ENCODE peak calls at places on chromosomes 2 and 18, in four cellular contexts. One of them, this sample, is unnamed.

GRCh38 chr2:64228126-64228678 is 84.0 kb upstream of the PELI1 start:
- DNase-seq in K562: peak
- DNase-seq in HepG2: peak
- DNase-seq in GM12878: peak
- DNase-seq in this sample: peak

GRCh38 chr2:28390857-28391563 is 1.6 kb upstream of the FOSL2 start:
- DNase-seq in K562: peak
- DNase-seq in GM12878: no peak
- DNase-seq in HepG2: no peak
- DNase-seq in this sample: peak

GRCh38 chr2:95333888-95334338 is 36.8 kb downstream of the KCNIP3 start:
- DNase-seq in HepG2: no peak
- DNase-seq in K562: no peak
- DNase-seq in GM12878: no peak
- DNase-seq in this sample: no peak

GRCh38 chr2:120227111-120227991 is 4.2 kb upstream of the TMEM185B start:
- DNase-seq in K562: peak
- DNase-seq in GM12878: no peak
- DNase-seq in HepG2: peak
- DNase-seq in this sample: no peak

GRCh38 chr2:157887946-157888345 is 11.8 kb upstream of the ACVR1 start:
- DNase-seq in HepG2: no peak
- DNase-seq in K562: no peak
- DNase-seq in GM12878: no peak
- DNase-seq in this sample: no peak

GRCh38 chr2:19649785-19650380 is 251.9 kb downstream of the TTC32 start:
- DNase-seq in K562: no peak
- DNase-seq in HepG2: no peak
- DNase-seq in GM12878: no peak
- DNase-seq in this sample: no peak

GRCh38 chr18:65750421-65751144 is at the start of gene CDH7:
- DNase-seq in HepG2: no peak
- DNase-seq in GM12878: no peak
- DNase-seq in K562: no peak
- DNase-seq in this sample: peak

GRCh38 chr2:232028631-232029030 is 67.1 kb downstream of the DIS3L2 start:
- DNase-seq in K562: no peak
- DNase-seq in GM12878: no peak
- DNase-seq in HepG2: no peak
- DNase-seq in this sample: no peak

GRCh38 chr2:36438454-36438977 is 82.9 kb downstream of the CRIM1 start:
- DNase-seq in GM12878: no peak
- DNase-seq in K562: no peak
- DNase-seq in HepG2: no peak
- DNase-seq in this sample: no peak

GRCh38 chr2:63059434-63060078 is 8.9 kb downstream of the OTX1 start:
- DNase-seq in K562: no peak
- DNase-seq in HepG2: no peak
- DNase-seq in GM12878: no peak
- DNase-seq in this sample: peak

GRCh38 chr18:49911414-49911813 is 98.1 kb upstream of the ACAA2 start:
- DNase-seq in HepG2: peak
- DNase-seq in K562: no peak
- DNase-seq in GM12878: no peak
- DNase-seq in this sample: no peak

GRCh38 chr2:70258532-70258875 is 567 bp downstream of the PCYOX1 start:
- DNase-seq in GM12878: no peak
- DNase-seq in K562: peak
- DNase-seq in HepG2: peak
- DNase-seq in this sample: peak

GRCh38 chr2:202142540-202142939 is 69.5 kb downstream of the KIAA2012 start:
- DNase-seq in GM12878: no peak
- DNase-seq in K562: no peak
- DNase-seq in HepG2: no peak
- DNase-seq in this sample: no peak

GRCh38 chr2:56749152-56749752 is 565.5 kb downstream of the CCDC85A start:
- DNase-seq in HepG2: peak
- DNase-seq in GM12878: no peak
- DNase-seq in K562: peak
- DNase-seq in this sample: no peak

GRCh38 chr2:24359701-24360049 is 661 bp downstream of the ITSN2 start:
- DNase-seq in GM12878: no peak
- DNase-seq in K562: peak
- DNase-seq in HepG2: no peak
- DNase-seq in this sample: no peak

GRCh38 chr2:55232084-55232862 is at the start of the genes CLHC1 and RPS27A:
- DNase-seq in HepG2: peak
- DNase-seq in K562: peak
- DNase-seq in GM12878: peak
- DNase-seq in this sample: peak

GRCh38 chr2:55361465-55362189 is 58.0 kb downstream of the CCDC88A start:
- DNase-seq in K562: no peak
- DNase-seq in HepG2: no peak
- DNase-seq in GM12878: peak
- DNase-seq in this sample: no peak

GRCh38 chr2:46697830-46698323 is 217.7 kb downstream of the MCFD2 start:
- DNase-seq in HepG2: peak
- DNase-seq in K562: peak
- DNase-seq in GM12878: no peak
- DNase-seq in this sample: no peak

GRCh38 chr18:73881396-73881795 is 266.2 kb downstream of the FBXO15 start:
- DNase-seq in GM12878: no peak
- DNase-seq in K562: no peak
- DNase-seq in HepG2: no peak
- DNase-seq in this sample: no peak

GRCh38 chr2:192087398-192087958 is 107.3 kb downstream of the TMEFF2 start:
- DNase-seq in HepG2: no peak
- DNase-seq in GM12878: no peak
- DNase-seq in K562: no peak
- DNase-seq in this sample: no peak

GRCh38 chr18:13587001-13587400 is 139.4 kb downstream of the FAM210A start:
- DNase-seq in HepG2: no peak
- DNase-seq in GM12878: no peak
- DNase-seq in K562: no peak
- DNase-seq in this sample: no peak

GRCh38 chr2:222833410-222833809 is 27.4 kb upstream of the ACSL3 start:
- DNase-seq in K562: no peak
- DNase-seq in GM12878: no peak
- DNase-seq in HepG2: no peak
- DNase-seq in this sample: no peak

GRCh38 chr2:146940016-146940685 is 904.7 kb upstream of the ACVR2A start:
- DNase-seq in HepG2: no peak
- DNase-seq in K562: no peak
- DNase-seq in GM12878: no peak
- DNase-seq in this sample: no peak

GRCh38 chr18:32530947-32531651 is 60.4 kb upstream of the GAREM1 start:
- DNase-seq in GM12878: no peak
- DNase-seq in HepG2: no peak
- DNase-seq in K562: no peak
- DNase-seq in this sample: no peak

GRCh38 chr2:100876231-100876860 is 56.4 kb downstream of the NPAS2 start:
- DNase-seq in K562: no peak
- DNase-seq in HepG2: no peak
- DNase-seq in GM12878: no peak
- DNase-seq in this sample: no peak

GRCh38 chr2:131517106-131517831 is 10.4 kb upstream of the CCDC74A start:
- DNase-seq in GM12878: no peak
- DNase-seq in HepG2: no peak
- DNase-seq in K562: no peak
- DNase-seq in this sample: no peak

GRCh38 chr18:23568265-23568664 is 18.0 kb downstream of the NPC1 start:
- DNase-seq in HepG2: no peak
- DNase-seq in GM12878: no peak
- DNase-seq in K562: no peak
- DNase-seq in this sample: no peak

GRCh38 chr2:110679337-110679707 is 1.5 kb upstream of the BUB1 start:
- DNase-seq in GM12878: no peak
- DNase-seq in HepG2: no peak
- DNase-seq in K562: peak
- DNase-seq in this sample: no peak

GRCh38 chr2:69579561-69579960 is 64.0 kb downstream of the AAK1 start:
- DNase-seq in GM12878: no peak
- DNase-seq in HepG2: no peak
- DNase-seq in K562: no peak
- DNase-seq in this sample: no peak

GRCh38 chr2:165777522-165778186 is 16.4 kb downstream of the GALNT3 start:
- DNase-seq in K562: no peak
- DNase-seq in HepG2: no peak
- DNase-seq in GM12878: no peak
- DNase-seq in this sample: no peak

GRCh38 chr2:119694470-119694993 is 15.5 kb downstream of the TMEM177 start:
- DNase-seq in GM12878: no peak
- DNase-seq in HepG2: no peak
- DNase-seq in K562: no peak
- DNase-seq in this sample: no peak

GRCh38 chr2:188978291-188979081 is 4.3 kb downstream of the COL3A1 start:
- DNase-seq in GM12878: peak
- DNase-seq in K562: no peak
- DNase-seq in HepG2: peak
- DNase-seq in this sample: no peak

GRCh38 chr2:84939426-84940087 is 31.4 kb upstream of the KCMF1 start:
- DNase-seq in K562: no peak
- DNase-seq in GM12878: peak
- DNase-seq in HepG2: no peak
- DNase-seq in this sample: no peak

GRCh38 chr2:165691615-165692014 is 102.4 kb downstream of the GALNT3 start:
- DNase-seq in K562: peak
- DNase-seq in GM12878: no peak
- DNase-seq in HepG2: no peak
- DNase-seq in this sample: peak

GRCh38 chr2:65918760-65919187 is 486.4 kb upstream of the SPRED2 start:
- DNase-seq in HepG2: peak
- DNase-seq in GM12878: no peak
- DNase-seq in K562: peak
- DNase-seq in this sample: no peak

GRCh38 chr2:239198221-239198620 is 202.6 kb downstream of the HDAC4 start:
- DNase-seq in K562: no peak
- DNase-seq in HepG2: no peak
- DNase-seq in GM12878: no peak
- DNase-seq in this sample: no peak

GRCh38 chr2:150376627-150377335 is 110.7 kb downstream of the RND3 start:
- DNase-seq in HepG2: peak
- DNase-seq in GM12878: no peak
- DNase-seq in K562: no peak
- DNase-seq in this sample: peak

GRCh38 chr2:40814621-40815020 is 362.7 kb upstream of the SLC8A1 start:
- DNase-seq in GM12878: no peak
- DNase-seq in HepG2: no peak
- DNase-seq in K562: no peak
- DNase-seq in this sample: no peak

GRCh38 chr18:8797206-8797605 is 91.8 kb downstream of the MTCL1 start:
- DNase-seq in GM12878: no peak
- DNase-seq in K562: no peak
- DNase-seq in HepG2: peak
- DNase-seq in this sample: no peak

GRCh38 chr2:212536385-212537310 is 2.0 kb downstream of the ERBB4 start:
- DNase-seq in HepG2: no peak
- DNase-seq in GM12878: no peak
- DNase-seq in K562: no peak
- DNase-seq in this sample: peak
- TF ChIP-seq ATF2 in HepG2: no peak
- TF ChIP-seq ATF2 in GM12878: no peak
- TF ChIP-seq ATF2 in K562: no peak
- TF ChIP-seq ATF2 in this sample: no peak

GRCh38 chr2:236179653-236180500 is 11.7 kb upstream of the GBX2 start:
- DNase-seq in K562: no peak
- DNase-seq in HepG2: no peak
- DNase-seq in GM12878: no peak
- DNase-seq in this sample: peak

GRCh38 chr2:236177967-236178909 is 10.1 kb upstream of the GBX2 start:
- DNase-seq in K562: peak
- DNase-seq in HepG2: peak
- DNase-seq in GM12878: no peak
- DNase-seq in this sample: peak

GRCh38 chr2:236180501-236180816 is 12.3 kb upstream of the GBX2 start:
- DNase-seq in HepG2: no peak
- DNase-seq in GM12878: no peak
- DNase-seq in K562: no peak
- DNase-seq in this sample: no peak

GRCh38 chr2:236178921-236179652 is 10.9 kb upstream of the GBX2 start:
- DNase-seq in K562: no peak
- DNase-seq in HepG2: no peak
- DNase-seq in GM12878: no peak
- DNase-seq in this sample: peak

GRCh38 chr2:236180831-236181453 is 12.8 kb upstream of the GBX2 start:
- DNase-seq in K562: peak
- DNase-seq in HepG2: peak
- DNase-seq in GM12878: no peak
- DNase-seq in this sample: peak
- TF ChIP-seq ATF3 in K562: no peak
- TF ChIP-seq ATF3 in HepG2: no peak
- TF ChIP-seq ATF3 in GM12878: no peak
- TF ChIP-seq ATF3 in this sample: no peak

GRCh38 chr2:156399224-156399949 is 36.8 kb upstream of the GPD2 start:
- DNase-seq in K562: no peak
- DNase-seq in GM12878: no peak
- DNase-seq in HepG2: no peak
- DNase-seq in this sample: peak
- TF ChIP-seq CBFB in K562: no peak
- TF ChIP-seq CBFB in GM12878: no peak
- TF ChIP-seq CBFB in HepG2: no peak
- TF ChIP-seq CBFB in this sample: no peak

GRCh38 chr2:11596801-11597200 is 63.0 kb downstream of the GREB1 start:
- DNase-seq in GM12878: no peak
- DNase-seq in HepG2: no peak
- DNase-seq in K562: no peak
- DNase-seq in this sample: no peak
- TF ChIP-seq ATF2 in GM12878: no peak
- TF ChIP-seq ATF2 in HepG2: no peak
- TF ChIP-seq ATF2 in K562: no peak
- TF ChIP-seq ATF2 in this sample: no peak

GRCh38 chr2:177575358-177575757 is 182.8 kb downstream of the AGPS start:
- DNase-seq in GM12878: no peak
- DNase-seq in K562: no peak
- DNase-seq in HepG2: no peak
- DNase-seq in this sample: no peak
- TF ChIP-seq ATF3 in GM12878: no peak
- TF ChIP-seq ATF3 in K562: no peak
- TF ChIP-seq ATF3 in HepG2: no peak
- TF ChIP-seq ATF3 in this sample: no peak

GRCh38 chr18:21452381-21452780 is 148.1 kb downstream of the ESCO1 start:
- DNase-seq in GM12878: no peak
- DNase-seq in HepG2: no peak
- DNase-seq in K562: no peak
- DNase-seq in this sample: no peak

GRCh38 chr18:21448301-21448700 is 152.2 kb downstream of the ESCO1 start:
- DNase-seq in HepG2: no peak
- DNase-seq in GM12878: no peak
- DNase-seq in K562: no peak
- DNase-seq in this sample: no peak

GRCh38 chr18:21449367-21450250 is 150.9 kb downstream of the ESCO1 start:
- DNase-seq in GM12878: no peak
- DNase-seq in K562: no peak
- DNase-seq in HepG2: no peak
- DNase-seq in this sample: no peak

GRCh38 chr18:21450913-21451312 is 149.6 kb downstream of the ESCO1 start:
- DNase-seq in GM12878: no peak
- DNase-seq in K562: no peak
- DNase-seq in HepG2: no peak
- DNase-seq in this sample: no peak

GRCh38 chr18:21450503-21450902 is 150.0 kb downstream of the ESCO1 start:
- DNase-seq in GM12878: no peak
- DNase-seq in HepG2: no peak
- DNase-seq in K562: no peak
- DNase-seq in this sample: no peak
- TF ChIP-seq CBFB in GM12878: no peak
- TF ChIP-seq CBFB in HepG2: no peak
- TF ChIP-seq CBFB in K562: no peak
- TF ChIP-seq CBFB in this sample: no peak

This sample was measured in WTC11.